ENCODE peak calls at places on chromosomes 6 and 20, in six cellular contexts. V is hepatocyte, Q is A673, H is bronchial epithelial cell, L is keratinocyte, G is stomach. J is an unnamed sample. For H3K27me3 and H3K36me3, the result is how much of the 10 kb centered on the place peaks cover.

GRCh38 chr6:74805841-74806696 is 399.8 kb downstream of the COL12A1 start:
- DNase-seq in L (no peak), G (no peak), H (no peak), V (no peak), Q (no peak), J (no peak)

GRCh38 chr20:9301129-9302072 is 213.0 kb upstream of the LAMP5 start:
- DNase-seq in L (no peak), Q (peak), V (peak), G (no peak), H (peak), J (no peak)

GRCh38 chr6:134589512-134589911 is 271.6 kb upstream of the SGK1 start:
- DNase-seq in H (peak), Q (no peak), G (no peak), L (peak), V (peak), J (peak)

GRCh38 chr6:83411731-83412130 is 19.1 kb downstream of the ME1 start:
- DNase-seq in G (no peak), V (no peak), H (no peak), L (no peak), Q (no peak), J (no peak)

GRCh38 chr6:87832025-87832825 is 130.2 kb upstream of the AKIRIN2 start:
- DNase-seq in L (no peak), H (peak), V (peak), Q (peak), G (no peak), J (peak)

GRCh38 chr20:43563429-43563828 is 4.6 kb downstream of the SGK2 start:
- DNase-seq in V (no peak), H (no peak), G (no peak), L (no peak), Q (peak), J (no peak)

GRCh38 chr6:108200631-108201030 is 34.8 kb downstream of the NR2E1 start:
- DNase-seq in H (peak), L (no peak), Q (no peak), G (no peak), V (peak), J (no peak)

GRCh38 chr20:16236589-16237241 is 336.5 kb downstream of the KIF16B start:
- DNase-seq in L (no peak), G (no peak), Q (no peak), H (no peak), V (no peak), J (no peak)

GRCh38 chr6:42831237-42831636 is 48.2 kb upstream of the RPL7L1 start:
- DNase-seq in Q (no peak), L (no peak), G (no peak), V (no peak), H (no peak), J (no peak)

GRCh38 chr20:59777814-59778575 is 155.4 kb downstream of the SYCP2 start:
- DNase-seq in Q (no peak), L (no peak), H (no peak), G (peak), V (no peak), J (peak)

GRCh38 chr6:151067684-151068596 is 171.8 kb upstream of the AKAP12 start:
- DNase-seq in L (no peak), G (peak), Q (peak), V (no peak), H (peak), J (no peak)

GRCh38 chr6:138864343-138864890 is 68.5 kb downstream of the ECT2L start:
- DNase-seq in L (no peak), Q (no peak), V (no peak), G (no peak), H (no peak), J (no peak)

GRCh38 chr20:61753987-61754956 is 311.4 kb downstream of the TAF4 start:
- DNase-seq in L (no peak), H (no peak), G (no peak), Q (no peak), V (no peak), J (no peak)

GRCh38 chr20:36645998-36646397 is at the start of gene SLA2:
- DNase-seq in L (no peak), G (peak), V (no peak), H (no peak), Q (no peak), J (no peak)

GRCh38 chr6:32581275-32582095 is 8.2 kb downstream of the HLA-DRB1 start:
- DNase-seq in Q (no peak), L (no peak), G (no peak), V (peak), H (peak), J (no peak)

GRCh38 chr20:58719258-58719657 is 26.7 kb downstream of the NPEPL1 start:
- DNase-seq in V (peak), G (peak), H (no peak), L (no peak), Q (no peak), J (peak)

GRCh38 chr6:6980999-6981581 is 126.7 kb upstream of the RREB1 start:
- DNase-seq in G (no peak), H (no peak), L (no peak), Q (no peak), V (no peak), J (no peak)

GRCh38 chr6:95877480-95877879 is 138.3 kb upstream of the FUT9 start:
- DNase-seq in L (no peak), V (no peak), H (no peak), Q (no peak), G (no peak), J (no peak)

GRCh38 chr6:110415297-110415916 is at the start of gene DDO:
- DNase-seq in V (no peak), L (no peak), Q (no peak), G (peak), H (no peak), J (no peak)

GRCh38 chr6:138601128-138601527 is 101.8 kb upstream of the NHSL1 start:
- DNase-seq in G (no peak), L (no peak), Q (no peak), H (peak), V (no peak), J (no peak)

GRCh38 chr20:53865905-53866786 is 204.2 kb downstream of the BCAS1 start:
- DNase-seq in H (peak), V (peak), G (peak), Q (peak), L (no peak), J (no peak)

GRCh38 chr6:157229733-157230132 is 93.6 kb downstream of the TMEM242 start:
- DNase-seq in G (no peak), L (no peak), H (no peak), Q (no peak), V (no peak), J (peak)

GRCh38 chr6:21180800-21181337 is 412.7 kb upstream of the SOX4 start:
- DNase-seq in L (no peak), H (no peak), Q (no peak), V (no peak), G (no peak), J (no peak)

GRCh38 chr6:70547313-70547712 is 19.4 kb upstream of the SDHAF4 start:
- DNase-seq in V (peak), L (no peak), G (no peak), H (peak), Q (peak), J (peak)

GRCh38 chr20:24560571-24561485 is 91.4 kb downstream of the SYNDIG1 start:
- DNase-seq in Q (no peak), V (peak), L (no peak), G (no peak), H (no peak), J (no peak)

GRCh38 chr20:22583773-22584629 is at the start of gene FOXA2:
- DNase-seq in V (peak), Q (no peak), G (peak), H (peak), L (no peak), J (peak)

GRCh38 chr6:126886106-126886505 is 232.4 kb upstream of the RSPO3 start:
- DNase-seq in Q (peak), V (no peak), H (no peak), L (no peak), G (no peak), J (no peak)

GRCh38 chr6:33236852-33237251 is 28.6 kb downstream of the RING1 start:
- DNase-seq in V (no peak), H (no peak), Q (no peak), G (no peak), L (no peak), J (no peak)

GRCh38 chr6:43702522-43703440 is 15.2 kb upstream of the MRPS18A start:
- DNase-seq in L (peak), Q (peak), V (peak), H (peak), G (peak), J (peak)

GRCh38 chr6:126170875-126171489 is 168.9 kb upstream of the CENPW start:
- DNase-seq in Q (peak), G (no peak), V (peak), L (no peak), H (peak), J (peak)

GRCh38 chr20:7770046-7770445 is 170.2 kb downstream of the HAO1 start:
- DNase-seq in G (no peak), Q (no peak), H (no peak), L (no peak), V (no peak), J (no peak)

GRCh38 chr20:1938464-1939269 is 43.5 kb downstream of the SIRPA start:
- DNase-seq in V (no peak), G (no peak), L (no peak), H (no peak), Q (no peak), J (no peak)

GRCh38 chr6:42049116-42049809 is 1.1 kb upstream of the TAF8 start:
- DNase-seq in G (no peak), V (no peak), H (no peak), L (no peak), Q (no peak), J (peak)

GRCh38 chr20:62965363-62965771 is 12.9 kb downstream of the SLC17A9 start:
- DNase-seq in G (no peak), H (no peak), Q (no peak), V (no peak), L (no peak), J (no peak)

GRCh38 chr6:169428532-169428931 is 174.9 kb upstream of the THBS2 start:
- DNase-seq in V (no peak), L (no peak), Q (peak), G (no peak), H (no peak), J (peak)
- H3K27me3 ChIP-seq in V (under half), L (under half), Q (under half), G (under half), H (under half), J (under half)

DNA sequence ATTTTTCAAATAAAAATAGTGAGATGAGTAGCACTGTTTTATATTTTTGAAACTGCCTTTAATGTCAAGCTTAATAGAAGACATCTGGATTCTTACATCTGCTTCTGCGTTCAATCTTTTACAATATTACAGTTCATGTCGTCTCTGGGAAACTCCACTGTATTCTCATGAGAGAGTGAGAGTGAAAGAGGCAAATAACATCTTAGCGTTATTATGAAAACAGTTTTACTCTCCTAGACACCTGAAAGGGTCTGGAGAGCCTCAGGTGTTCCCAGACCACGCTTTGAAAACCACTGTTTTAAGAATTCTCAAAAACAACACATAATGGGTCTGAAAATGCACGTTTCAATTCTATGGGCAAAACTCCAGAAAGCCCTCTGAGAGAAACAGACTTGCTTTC is 63.4 kb downstream of the ARHGAP18 start:
- DNase-seq in G (no peak), L (no peak), V (no peak), H (no peak), Q (no peak), J (no peak)
- H3K4me3 ChIP-seq in G (no peak), L (no peak), V (no peak), H (no peak), Q (no peak), J (no peak)

DNA sequence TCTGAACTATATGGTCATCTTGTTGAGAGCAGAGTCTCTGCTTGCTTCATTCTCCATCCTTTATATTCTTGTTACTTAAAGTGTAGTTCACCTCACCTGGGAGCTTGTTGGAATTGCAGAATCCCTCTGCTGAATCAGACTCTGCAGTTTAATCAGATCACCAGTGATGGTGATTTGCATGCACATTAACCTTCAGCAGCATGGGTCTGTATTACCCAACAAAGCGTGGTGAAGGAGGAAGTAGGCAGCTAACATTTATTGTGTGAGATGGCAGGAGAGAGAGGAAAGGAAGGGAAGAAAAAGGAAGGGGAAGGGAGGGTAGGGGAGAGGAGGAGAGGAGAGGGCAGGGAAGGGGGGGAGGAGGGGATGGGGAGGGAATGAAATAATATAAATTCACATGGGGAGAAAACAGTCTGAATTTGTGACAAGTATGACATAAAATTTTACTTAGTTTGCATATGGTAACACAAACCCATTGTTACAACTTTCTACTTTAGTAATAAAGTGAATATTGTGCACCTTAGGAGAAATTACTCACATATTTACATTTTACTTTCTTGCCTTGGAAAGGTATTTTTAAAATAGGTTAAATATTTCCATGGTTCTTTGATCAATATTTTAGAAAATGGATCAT is 740.7 kb downstream of the DHX35 start:
- DNase-seq in V (no peak), G (no peak), Q (no peak), H (no peak), L (no peak), J (no peak)
- H3K36me3 ChIP-seq in V (under half), G (under half), Q (under half), H (under half), L (under half), J (under half)

DNA sequence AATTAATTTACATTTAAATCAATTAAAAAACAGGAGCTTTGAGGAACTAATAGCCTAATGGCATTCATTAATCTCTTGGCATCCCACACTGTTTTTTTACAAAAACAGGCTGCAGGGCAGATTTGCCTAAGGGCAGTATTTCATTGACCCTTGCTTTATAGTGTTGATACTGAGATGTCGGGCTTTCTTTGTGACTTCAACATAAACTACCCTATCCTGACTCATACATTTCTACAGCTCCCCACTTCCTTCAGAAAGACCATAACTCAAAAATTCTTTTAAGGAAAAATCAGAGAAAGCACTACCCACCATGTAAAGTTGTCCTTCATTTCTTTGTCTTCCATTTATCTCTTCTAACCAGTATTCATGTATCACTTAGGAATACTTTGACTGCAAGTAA is 92.2 kb upstream of the NT5E start:
- DNase-seq in V (no peak), H (no peak), L (no peak), Q (no peak), G (no peak), J (no peak)
- H3K27me3 ChIP-seq in V (under half), H (under half), L (under half), Q (under half), G (under half), J (under half)

DNA sequence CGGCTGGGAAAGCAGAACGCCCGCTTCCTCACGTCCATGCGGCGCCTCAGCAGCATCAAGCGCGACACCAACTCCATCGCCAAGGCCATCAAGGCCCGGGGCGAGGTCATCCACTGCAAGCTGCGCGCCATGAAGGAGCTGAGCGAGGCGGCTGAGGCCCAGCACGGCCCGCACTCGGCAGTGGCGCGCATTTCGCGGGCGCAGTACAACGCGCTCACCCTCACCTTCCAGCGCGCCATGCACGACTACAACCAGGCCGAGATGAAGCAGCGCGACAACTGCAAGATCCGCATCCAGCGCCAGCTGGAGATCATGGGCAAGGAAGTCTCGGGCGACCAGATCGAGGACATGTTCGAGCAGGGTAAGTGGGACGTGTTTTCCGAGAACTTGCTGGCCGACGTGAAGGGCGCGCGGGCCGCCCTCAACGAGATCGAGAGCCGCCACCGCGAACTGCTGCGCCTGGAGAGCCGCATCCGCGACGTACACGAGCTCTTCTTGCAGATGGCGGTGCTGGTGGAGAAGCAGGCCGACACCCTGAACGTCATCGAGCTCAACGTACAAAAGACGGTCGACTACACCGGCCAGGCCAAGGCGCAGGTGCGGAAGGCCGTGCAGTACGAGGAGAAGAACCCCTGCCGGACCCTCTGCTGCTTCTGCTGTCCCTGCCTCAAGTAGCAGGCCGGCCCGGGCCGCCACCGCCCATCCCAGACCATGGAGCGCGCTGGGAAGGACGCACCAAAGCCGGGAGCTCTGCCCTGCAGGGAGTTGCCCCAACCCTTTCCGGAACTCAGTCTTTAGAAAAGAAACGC is 36.7 kb downstream of the STX11 start:
- DNase-seq in V (no peak), H (no peak), Q (no peak), G (no peak), L (no peak), J (peak)
- H3K4me3 ChIP-seq in V (no peak), H (no peak), Q (no peak), G (no peak), L (no peak), J (no peak)

J was measured in H7.